ENCODE peak calls at places on chromosomes 2 and 18, in seven cellular contexts. Q is activated T-helper 1 cell treated with anti-CD3 and anti-CD28 coated beads, Interleukin-12 subunit alpha, Interleukin-12 subunit beta, Interleukin-2, Interleukin-4 antibody, amounts not matched to agents 30 ng/mL and 10 ng/mL and 1 ng/mL, durations not matched to agents 14 hours and 24 hours and 36 hours; N is lower leg skin; S is NCI-H1417; C is effector CD4-positive, alpha-beta T cell; J is fibroblast of the aortic adventitia; I is HEK293T. T is an unnamed sample.

GRCh38 chr2:54572636-54573531 is 116.8 kb downstream of the SPTBN1 start:
- DNase-seq in N (no peak), I (no peak), S (no peak), C (peak), J (peak), Q (peak), T (no peak)

GRCh38 chr2:71469403-71470398 is 16.3 kb downstream of the DYSF start:
- DNase-seq in N (no peak), J (no peak), S (no peak), C (no peak), Q (no peak), I (no peak), T (no peak)

GRCh38 chr2:230874456-230874855 is 9.7 kb downstream of the ITM2C start:
- DNase-seq in Q (no peak), C (no peak), N (no peak), S (no peak), J (no peak), I (no peak), T (no peak)

GRCh38 chr18:28115149-28115550 is 61.8 kb downstream of the CDH2 start:
- DNase-seq in N (no peak), J (peak), Q (no peak), C (no peak), I (peak), S (no peak), T (no peak)

GRCh38 chr2:96265349-96265839 is 403 bp downstream of the TMEM127 start:
- DNase-seq in S (peak), C (peak), N (peak), I (peak), Q (no peak), J (peak), T (no peak)

GRCh38 chr18:78603102-78603501 is 376.5 kb upstream of the SALL3 start:
- DNase-seq in S (no peak), Q (no peak), C (no peak), N (peak), I (no peak), J (no peak), T (no peak)

GRCh38 chr2:47127862-47128543 is 27.1 kb downstream of the STPG4 start:
- DNase-seq in S (no peak), J (no peak), N (no peak), Q (no peak), I (no peak), C (no peak), T (no peak)

GRCh38 chr2:224011837-224012236 is 27.2 kb downstream of the SERPINE2 start:
- DNase-seq in I (no peak), C (no peak), Q (no peak), N (no peak), S (no peak), J (no peak), T (no peak)

GRCh38 chr2:68368657-68369339 is 3.7 kb downstream of the PLEK start:
- DNase-seq in C (no peak), N (no peak), J (peak), S (peak), Q (no peak), I (no peak), T (no peak)

GRCh38 chr2:42234056-42234455 is 64.9 kb downstream of the EML4 start:
- DNase-seq in S (no peak), J (peak), Q (no peak), I (no peak), C (no peak), N (no peak), T (no peak)

GRCh38 chr18:34723143-34723542 is 13.0 kb downstream of the DTNA start:
- DNase-seq in J (no peak), Q (no peak), I (no peak), N (no peak), C (no peak), S (no peak), T (no peak)

GRCh38 chr18:3111523-3112240 is 98.7 kb upstream of the LPIN2 start:
- DNase-seq in Q (no peak), S (no peak), C (no peak), N (no peak), J (peak), I (no peak), T (no peak)

GRCh38 chr2:29022455-29023128 is 41.5 kb downstream of the TOGARAM2 start:
- DNase-seq in J (no peak), N (no peak), C (no peak), Q (no peak), I (no peak), S (no peak), T (no peak)

GRCh38 chr2:62450716-62451191 is 55.2 kb downstream of the TMEM17 start:
- DNase-seq in J (no peak), N (no peak), S (no peak), C (no peak), I (no peak), Q (no peak), T (no peak)

GRCh38 chr2:43273477-43273876 is 47.1 kb upstream of the ZFP36L2 start:
- DNase-seq in J (peak), Q (no peak), I (no peak), C (no peak), N (no peak), S (no peak), T (no peak)

GRCh38 chr2:204669386-204669785 is 124.1 kb downstream of the PARD3B start:
- DNase-seq in N (no peak), I (no peak), S (no peak), J (no peak), C (no peak), Q (no peak), T (no peak)

T was measured in COR-L47.